ENCODE peak calls at places on chromosomes 12 and 14, in four cellular contexts. V, Z, I and T are unnamed samples.

GRCh38 chr12:132389526-132390286 is 60.3 kb upstream of the GALNT9 start:
- DNase-seq in I (no peak), Z (no peak), V (no peak), T (no peak)

GRCh38 chr12:115163710-115164109 is 479.7 kb upstream of the TBX3 start:
- DNase-seq in Z (no peak), I (no peak), V (no peak), T (no peak)

GRCh38 chr14:36068777-36069534 is 107.6 kb downstream of the PTCSC3 start:
- DNase-seq in I (no peak), Z (no peak), V (no peak), T (no peak)

GRCh38 chr12:43206396-43206795 is 345.6 kb downstream of the ADAMTS20 start:
- DNase-seq in Z (no peak), V (no peak), I (no peak), T (no peak)

GRCh38 chr12:69904761-69905160 is 79.7 kb downstream of the MYRFL start:
- DNase-seq in I (no peak), Z (no peak), V (no peak), T (no peak)

GRCh38 chr12:67558775-67559174 is 89.8 kb upstream of the DYRK2 start:
- DNase-seq in Z (no peak), I (no peak), V (no peak), T (no peak)

GRCh38 chr14:49594347-49595089 is 4.2 kb upstream of the LRR1 start:
- DNase-seq in Z (no peak), I (peak; percentile 83), V (no peak), T (no peak)

GRCh38 chr12:113647048-113647447 is 175.4 kb upstream of the LHX5 start:
- DNase-seq in V (no peak), Z (peak; percentile 13), I (peak; percentile 71), T (peak; percentile 64)

GRCh38 chr12:88763536-88764100 is 183.3 kb upstream of the KITLG start:
- DNase-seq in Z (no peak), V (no peak), I (no peak), T (no peak)

GRCh38 chr12:91990525-91990924 is 155.1 kb downstream of the BTG1 start:
- DNase-seq in V (no peak), Z (no peak), I (no peak), T (no peak)

GRCh38 chr14:75234173-75234855 is 44.3 kb upstream of the FOS start:
- DNase-seq in V (no peak), I (peak; percentile 72), Z (peak; percentile 31), T (no peak)

GRCh38 chr12:54879579-54879978 is 25.3 kb downstream of the MUCL1 start:
- DNase-seq in V (no peak), Z (no peak), I (no peak), T (no peak)

GRCh38 chr12:121190523-121191031 is 19.4 kb upstream of the P2RX4 start:
- DNase-seq in Z (no peak), I (no peak), V (no peak), T (no peak)

GRCh38 chr12:121388421-121388981 is 11.4 kb upstream of the RNF34 start:
- DNase-seq in Z (peak; percentile 66), I (peak; percentile 45), V (no peak), T (no peak)

GRCh38 chr12:121811434-121812319 is 7.9 kb downstream of the SETD1B start:
- DNase-seq in Z (peak; percentile 57), I (peak; percentile 75), V (peak; percentile 70), T (peak; percentile 80)

GRCh38 chr12:82411561-82412230 is 53.4 kb downstream of the METTL25 start:
- DNase-seq in V (no peak), I (no peak), Z (no peak), T (no peak)

GRCh38 chr12:23349550-23349949 is 599.9 kb downstream of the SOX5 start:
- DNase-seq in V (no peak), Z (no peak), I (no peak), T (no peak)

GRCh38 chr14:88476825-88477224 is 78.0 kb downstream of the PTPN21 start:
- DNase-seq in Z (no peak), V (no peak), I (no peak), T (no peak)

GRCh38 chr14:100905166-100905565 is 1.6 kb upstream of the RTL1 start:
- DNase-seq in V (no peak), Z (no peak), I (no peak), T (no peak)

GRCh38 chr12:111454311-111454710 is 48.6 kb downstream of the SH2B3 start:
- DNase-seq in Z (no peak), V (no peak), I (no peak), T (no peak)

GRCh38 chr12:118429703-118430383 is 53.5 kb downstream of the SUDS3 start:
- DNase-seq in I (no peak), V (no peak), Z (no peak), T (no peak)

DNA sequence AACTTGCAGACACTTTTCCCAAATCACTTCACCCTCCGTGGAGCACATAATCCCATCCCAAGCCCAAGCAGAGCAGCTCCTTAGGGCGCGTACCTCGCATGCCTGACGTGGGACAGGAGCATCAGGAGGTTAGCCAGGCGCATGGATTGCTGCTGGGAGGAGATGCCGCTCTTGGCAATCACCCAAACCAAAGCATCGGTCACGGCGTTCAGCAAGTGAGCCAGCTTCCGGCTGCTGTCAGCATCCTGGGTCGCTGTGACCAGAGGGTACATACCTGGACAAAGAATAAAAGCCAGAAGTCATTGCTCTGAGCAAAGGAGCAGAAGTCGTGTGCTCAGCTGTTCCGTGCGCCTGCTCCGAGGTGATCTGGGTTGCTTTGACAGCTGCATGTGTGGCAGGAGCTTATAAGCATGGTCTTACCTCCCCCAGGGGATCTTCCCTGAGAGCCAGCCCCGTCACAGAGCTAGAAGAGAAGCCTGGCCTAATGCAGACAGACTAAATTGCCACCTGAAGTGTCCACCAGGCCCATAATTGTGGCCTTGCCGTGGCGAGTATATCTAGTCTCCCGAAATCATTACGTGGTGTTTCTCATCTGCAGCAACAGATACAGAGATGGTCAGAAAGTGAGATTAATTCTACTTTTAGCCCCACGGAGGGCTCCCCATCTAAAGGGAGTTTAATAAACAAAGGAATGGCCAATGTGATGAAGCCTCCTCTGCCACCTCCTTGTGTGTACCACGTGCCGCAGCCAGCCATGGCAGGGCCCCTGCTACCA is 59.1 kb downstream of the ESR2 start:
- DNase-seq in Z (no peak), V (no peak), I (no peak), T (no peak)
- TF ChIP-seq NR3C1 in Z (no peak), V (no peak), I (no peak), T (no peak)

GRCh38 chr12:20716037-20716436 is 20.9 kb downstream of the SLCO1C1 start:
- DNase-seq in V (no peak), Z (no peak), I (no peak), T (peak; percentile 23)
- TF ChIP-seq NR3C1 in V (no peak), Z (no peak), I (no peak), T (no peak)

DNA sequence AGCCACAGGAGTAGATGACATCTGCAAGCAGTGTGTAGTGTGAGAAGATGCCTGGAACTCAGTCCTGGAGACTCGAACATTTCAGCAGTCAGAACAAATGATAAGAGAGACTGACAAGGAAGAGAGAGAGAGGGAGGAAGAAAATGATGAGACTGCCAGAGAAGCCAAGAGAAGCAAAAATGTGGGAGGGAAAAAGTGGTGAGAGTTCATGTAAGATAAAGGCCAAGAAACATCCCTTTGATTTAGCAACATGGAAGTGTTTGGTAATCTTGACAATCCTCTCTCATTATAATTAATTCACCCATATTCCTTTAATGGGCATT is 42.6 kb downstream of the LIMA1 start:
- DNase-seq in I (peak; percentile 49), V (no peak), Z (no peak), T (no peak)
- TF ChIP-seq NR3C1 in I (no peak), V (no peak), Z (no peak), T (no peak)

GRCh38 chr12:57454566-57455373 is at the start of gene INHBE:
- DNase-seq in I (peak; percentile 90), Z (peak; percentile 92), V (no peak), T (peak; percentile 96)

GRCh38 chr12:57454213-57454565 is 918 bp upstream of the INHBE start:
- DNase-seq in Z (no peak), I (no peak), V (no peak), T (no peak)

GRCh38 chr12:57456737-57457490 is 1.8 kb downstream of the INHBE start:
- DNase-seq in Z (no peak), V (no peak), I (no peak), T (no peak)

GRCh38 chr12:57456145-57456700 is 1.1 kb downstream of the INHBE start:
- DNase-seq in V (peak; percentile 53), Z (peak; percentile 77), I (peak; percentile 75), T (peak; percentile 75)

GRCh38 chr12:57455374-57456144 is 452 bp downstream of the INHBE start:
- DNase-seq in Z (no peak), V (no peak), I (no peak), T (no peak)
- TF ChIP-seq NR3C1 in Z (no peak), V (no peak), I (no peak), T (no peak)

DNA sequence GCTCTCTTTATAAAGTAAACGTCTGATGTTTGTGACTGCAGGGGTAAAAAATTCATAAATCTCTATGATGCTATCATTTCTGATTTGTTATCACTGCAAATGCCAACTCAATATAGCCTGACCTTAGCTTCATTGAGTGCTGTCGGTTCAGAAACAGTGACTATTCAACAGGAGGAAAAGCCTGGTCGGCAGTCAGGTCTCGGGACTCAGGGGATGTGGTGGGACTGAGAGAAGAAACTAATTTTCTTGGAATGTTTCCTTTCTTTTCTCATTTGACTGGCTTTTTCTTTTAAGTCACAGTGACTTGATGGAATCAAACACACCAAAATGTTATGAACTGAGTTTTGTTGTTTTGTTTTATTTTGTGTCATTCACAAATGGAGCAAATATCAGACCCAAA is 5.8 kb upstream of the RMST start:
- DNase-seq in I (no peak), V (no peak), Z (no peak), T (no peak)
- TF ChIP-seq NR3C1 in I (no peak), V (no peak), Z (no peak), T (no peak)

GRCh38 chr12:19181666-19182426 is 52.3 kb downstream of the PLEKHA5 start:
- DNase-seq in I (no peak), V (no peak), Z (no peak), T (no peak)
- TF ChIP-seq NR3C1 in I (no peak), V (no peak), Z (no peak), T (no peak)

DNA sequence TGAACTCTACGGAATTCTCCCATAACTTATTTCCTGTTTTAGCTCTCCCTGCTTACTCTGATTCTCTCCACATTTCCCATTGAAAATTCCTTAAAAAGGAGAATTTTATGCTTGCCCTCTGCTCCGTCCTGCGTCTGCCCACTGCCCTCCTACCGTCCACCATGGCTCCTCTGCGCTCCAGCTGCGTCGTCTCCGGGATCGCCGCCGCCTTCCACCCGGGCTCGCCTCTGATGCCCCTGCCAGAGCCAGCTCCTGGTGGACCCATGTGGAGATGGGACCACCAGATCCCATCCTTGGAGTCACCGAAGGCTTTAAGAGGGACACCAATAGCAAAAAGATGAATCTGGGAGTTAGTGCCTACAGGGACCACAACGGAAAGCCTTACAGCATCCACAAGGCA is 92.7 kb downstream of the LMO3 start:
- DNase-seq in Z (no peak), V (no peak), I (no peak), T (no peak)
- TF ChIP-seq NR3C1 in Z (no peak), V (no peak), I (no peak), T (no peak)

GRCh38 chr14:30657050-30657449 is 34.9 kb downstream of the SCFD1 start:
- DNase-seq in I (no peak), Z (no peak), V (no peak), T (no peak)

GRCh38 chr14:30655658-30656057 is 33.5 kb downstream of the SCFD1 start:
- DNase-seq in V (no peak), Z (no peak), I (no peak), T (no peak)

GRCh38 chr14:30656190-30656632 is 34.1 kb downstream of the SCFD1 start:
- DNase-seq in I (peak; percentile 37), Z (peak; percentile 68), V (peak; percentile 21), T (peak; percentile 34)

GRCh38 chr14:30657606-30658163 is 35.6 kb downstream of the SCFD1 start:
- DNase-seq in I (no peak), Z (peak; percentile 39), V (peak; percentile 3), T (no peak)

GRCh38 chr14:30655124-30655523 is 33.0 kb downstream of the SCFD1 start:
- DNase-seq in I (no peak), Z (no peak), V (no peak), T (no peak)
- TF ChIP-seq NR3C1 in I (no peak), Z (no peak), V (no peak), T (no peak)